ENCODE peak calls at places on chromosomes 2 and 18, in four cellular contexts. W is sigmoid colon, I is GM23338, G is breast epithelium. B is an unnamed sample.

GRCh38 chr18:61413388-61413787 is 80.2 kb downstream of the CDH20 start:
- DNase-seq in I (no peak), G (no peak), W (no peak), B (no peak)

GRCh38 chr2:26566081-26566375 is 75.1 kb downstream of the CIB4 start:
- DNase-seq in I (no peak), W (peak), G (no peak), B (no peak)

GRCh38 chr18:3451989-3452749 is 2.2 kb downstream of the TGIF1 start:
- DNase-seq in G (peak), I (peak), W (peak), B (no peak)

GRCh38 chr2:224909885-224910517 is 132.3 kb downstream of the DOCK10 start:
- DNase-seq in W (peak), I (peak), G (peak), B (no peak)

GRCh38 chr18:78875998-78876650 is 103.5 kb upstream of the SALL3 start:
- DNase-seq in I (no peak), G (no peak), W (no peak), B (no peak)

GRCh38 chr18:10304853-10305252 is 149.6 kb upstream of the APCDD1 start:
- DNase-seq in W (no peak), G (no peak), I (no peak), B (peak)

GRCh38 chr2:176391020-176391419 is 121.8 kb downstream of the MTX2 start:
- DNase-seq in G (no peak), I (no peak), W (no peak), B (no peak)

GRCh38 chr2:144004742-144005141 is 515.2 kb downstream of the ZEB2 start:
- DNase-seq in W (no peak), G (no peak), I (no peak), B (no peak)

GRCh38 chr18:74229005-74229404 is 62.8 kb downstream of the CYB5A start:
- DNase-seq in W (no peak), I (no peak), G (no peak), B (no peak)

GRCh38 chr2:60710707-60711106 is 45.4 kb upstream of the PAPOLG start:
- DNase-seq in I (no peak), G (no peak), W (peak), B (no peak)

GRCh38 chr2:188665727-188666304 is 308.4 kb upstream of the COL3A1 start:
- DNase-seq in W (no peak), G (no peak), I (no peak), B (no peak)

GRCh38 chr2:172409042-172409441 is 18.3 kb upstream of the ITGA6 start:
- DNase-seq in W (no peak), G (no peak), I (no peak), B (no peak)
- H3K27ac ChIP-seq in W (peak), G (peak), I (no peak), B (no peak)

DNA sequence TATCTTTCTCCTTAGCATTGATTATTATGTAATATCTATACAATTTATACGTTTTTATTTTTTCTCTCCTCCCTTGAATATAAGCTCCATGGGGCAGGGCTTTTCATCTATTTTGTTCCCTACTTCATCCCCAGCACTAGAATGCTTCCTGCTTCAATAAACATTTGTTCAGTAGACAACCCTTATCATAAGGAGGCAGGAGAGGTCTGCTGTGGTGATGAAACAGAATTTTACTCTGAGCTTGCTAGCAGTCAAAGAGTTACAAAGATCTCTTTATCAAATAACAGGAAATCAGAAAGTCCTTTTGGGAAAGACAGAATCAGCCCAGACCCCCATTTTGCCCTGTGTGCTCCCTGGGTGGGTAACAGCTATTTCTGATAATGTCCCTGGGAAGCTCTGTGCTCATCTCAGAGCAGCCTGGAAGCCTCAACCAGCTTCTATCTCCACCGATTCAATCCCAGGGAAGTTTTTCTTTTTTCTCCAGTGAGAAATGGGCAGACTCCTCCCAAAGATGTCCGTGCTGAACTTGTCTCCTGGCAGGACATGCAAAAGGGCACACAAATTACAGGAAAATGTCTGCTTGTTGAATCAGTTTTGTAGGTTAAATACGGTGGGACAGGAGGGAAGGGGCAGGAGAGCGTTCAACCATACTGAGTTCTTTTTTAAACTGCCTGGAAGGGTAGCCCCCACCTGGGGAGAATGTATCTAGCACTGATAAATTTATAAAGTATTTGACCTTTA is 84.7 kb upstream of the PKDCC start:
- DNase-seq in I (no peak), G (no peak), W (no peak), B (no peak)
- H3K4me3 ChIP-seq in I (no peak), G (no peak), W (no peak), B (peak)

DNA sequence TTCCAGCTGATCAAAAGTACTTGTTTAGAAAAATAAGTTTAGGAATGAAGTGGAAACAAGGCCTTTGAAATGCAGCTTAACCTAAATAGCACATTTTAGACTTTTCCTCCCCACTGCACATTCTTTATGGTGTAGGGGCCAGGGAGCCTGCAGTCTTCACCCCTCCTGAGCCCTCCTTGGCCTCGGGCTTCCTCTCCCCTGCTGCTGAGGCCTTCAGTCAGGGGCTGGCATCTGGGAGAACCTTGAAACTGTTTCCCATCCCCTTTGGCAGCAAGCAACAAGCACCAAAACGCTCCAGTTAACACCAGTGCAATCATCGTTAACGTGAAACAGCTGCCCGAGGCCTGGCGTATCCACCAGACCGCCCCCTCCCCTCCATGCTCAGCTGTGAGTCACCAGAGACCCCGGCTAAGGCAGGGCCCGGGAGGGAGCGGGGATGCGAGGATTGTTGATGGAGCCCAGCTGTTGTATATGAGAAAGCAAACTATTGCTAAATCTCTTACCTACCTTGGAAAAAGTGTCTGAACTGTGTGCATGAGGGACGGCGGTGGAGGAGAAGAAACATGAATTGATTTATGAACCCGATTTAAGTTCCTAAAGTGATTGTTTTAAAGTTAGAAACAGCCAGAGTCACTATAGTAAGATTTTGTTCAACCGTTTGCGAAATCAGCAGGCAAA is 5.3 kb downstream of the ZFP36L2 start:
- DNase-seq in I (peak), G (no peak), W (peak), B (no peak)
- TF ChIP-seq POLR2AphosphoS5 in I (peak), G (peak), W (peak), B (peak)

GRCh38 chr2:79159653-79160052 is at the start of gene REG3A:
- DNase-seq in G (no peak), W (no peak), I (no peak), B (no peak)
- H3K27ac ChIP-seq in G (no peak), W (no peak), I (no peak), B (no peak)

DNA sequence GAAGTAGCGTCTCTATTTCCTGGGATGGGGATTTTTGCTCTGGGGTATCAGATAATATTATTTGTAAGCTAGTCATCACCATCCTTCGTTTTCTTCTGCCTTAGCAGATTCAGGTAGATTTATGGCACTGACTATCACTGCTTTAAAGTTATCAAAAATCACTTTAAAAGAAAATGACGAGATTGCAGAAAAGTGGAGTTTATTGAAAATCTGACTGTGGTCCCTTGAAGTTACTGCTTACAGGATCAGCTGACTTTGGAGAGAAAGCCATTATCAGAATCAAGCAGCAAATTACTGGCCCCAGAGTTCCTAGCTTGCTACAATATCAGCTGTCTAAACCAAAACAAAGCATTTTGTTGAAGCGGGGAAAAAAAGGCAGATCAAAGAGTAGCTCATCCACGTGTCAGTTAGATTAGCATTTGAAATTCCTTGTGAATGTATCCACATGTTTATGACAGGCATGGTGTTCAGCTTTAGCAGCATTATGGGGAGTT is 18.5 kb downstream of the MBP start:
- DNase-seq in W (no peak), I (no peak), G (no peak), B (no peak)
- H3K4me3 ChIP-seq in W (no peak), I (no peak), G (no peak), B (no peak)

GRCh38 chr2:174634130-174635014 is 36.8 kb upstream of the WIPF1 start:
- DNase-seq in I (no peak), G (no peak), W (no peak), B (no peak)
- TF ChIP-seq POLR2AphosphoS5 in I (no peak), G (no peak), W (peak), B (no peak)

DNA sequence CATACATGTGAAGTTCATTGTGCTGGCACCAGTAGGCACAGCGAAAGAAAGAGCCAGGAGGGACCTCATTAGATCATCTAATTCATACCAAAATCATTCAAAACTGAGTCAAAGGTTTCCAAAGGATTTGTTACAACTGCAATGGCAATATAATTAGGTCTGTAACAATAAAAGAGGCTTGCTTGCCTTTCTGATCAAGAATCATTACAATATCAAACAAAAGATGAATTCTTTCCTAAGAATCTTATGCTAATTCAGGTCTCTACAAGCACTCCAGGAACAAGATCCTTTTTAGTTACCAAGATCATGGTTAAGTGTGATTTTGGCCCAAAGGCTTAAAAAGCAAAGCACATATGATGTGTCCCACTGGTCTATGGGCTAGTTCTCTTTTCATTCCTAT is 41.9 kb upstream of the ITPRID2 start:
- DNase-seq in I (peak), W (no peak), G (no peak), B (no peak)
- H3K27ac ChIP-seq in I (no peak), W (no peak), G (no peak), B (no peak)

GRCh38 chr2:110735366-110735765 is 3.0 kb downstream of the ACOXL start:
- DNase-seq in I (no peak), W (no peak), G (no peak), B (no peak)

GRCh38 chr2:110727923-110728322 is 4.5 kb upstream of the ACOXL start:
- DNase-seq in I (no peak), W (no peak), G (no peak), B (no peak)

GRCh38 chr2:110729106-110729505 is 3.3 kb upstream of the ACOXL start:
- DNase-seq in I (peak), W (no peak), G (no peak), B (no peak)

GRCh38 chr2:110731064-110731463 is 1.3 kb upstream of the ACOXL start:
- DNase-seq in I (no peak), W (no peak), G (no peak), B (no peak)

DNA sequence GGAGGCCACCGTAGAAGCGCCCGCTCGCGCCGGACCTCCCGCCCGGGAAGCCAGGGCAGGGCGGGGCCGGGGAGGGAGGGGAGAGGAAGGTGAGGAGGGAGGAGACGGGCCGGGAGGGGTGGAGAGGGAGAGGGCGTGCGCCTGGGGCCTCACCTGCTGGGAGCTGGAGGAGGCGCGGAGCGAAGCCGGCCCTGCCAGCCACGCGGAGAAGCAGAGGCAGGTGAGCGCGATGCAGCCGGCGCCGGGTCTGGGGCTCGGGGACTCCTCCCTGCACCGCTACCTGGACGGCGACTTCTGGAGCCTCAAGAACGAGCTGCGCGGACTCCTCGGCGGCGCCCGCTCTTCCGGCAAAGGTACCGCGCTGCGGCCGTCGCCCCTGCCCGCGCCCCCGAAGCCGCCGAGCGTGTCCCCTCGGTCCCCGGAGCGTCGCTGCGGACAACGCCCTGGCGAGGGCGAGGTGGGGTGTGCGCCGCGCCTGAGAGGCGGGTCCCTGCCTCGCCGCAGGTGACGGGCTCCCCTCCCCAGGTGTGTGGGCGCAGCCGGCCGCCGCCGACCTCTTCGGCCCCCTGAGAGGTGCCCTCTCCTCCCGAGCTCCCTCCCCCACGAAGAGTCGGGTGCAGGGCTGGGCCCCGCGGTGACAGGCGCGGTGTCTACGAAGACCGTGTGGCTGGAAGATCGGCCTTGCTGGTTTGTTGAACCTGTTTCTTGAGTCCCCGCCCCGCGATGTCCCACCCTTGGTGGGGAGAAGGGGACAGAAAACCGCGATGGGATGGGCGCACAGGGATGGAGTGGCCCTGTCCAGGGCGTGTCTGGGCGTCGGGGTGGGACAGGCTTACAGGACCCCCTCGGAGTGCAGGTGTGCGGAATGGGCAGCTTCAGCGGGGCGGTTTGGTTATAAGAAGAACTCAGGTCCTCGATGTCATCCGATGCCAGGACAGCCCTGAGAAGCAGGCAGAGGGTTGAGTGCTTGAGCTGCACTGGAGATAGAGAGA is at the start of gene ACOXL:
- DNase-seq in I (peak), W (no peak), G (no peak), B (no peak)
- H3K4me3 ChIP-seq in I (peak), W (no peak), G (peak), B (no peak)

DNA sequence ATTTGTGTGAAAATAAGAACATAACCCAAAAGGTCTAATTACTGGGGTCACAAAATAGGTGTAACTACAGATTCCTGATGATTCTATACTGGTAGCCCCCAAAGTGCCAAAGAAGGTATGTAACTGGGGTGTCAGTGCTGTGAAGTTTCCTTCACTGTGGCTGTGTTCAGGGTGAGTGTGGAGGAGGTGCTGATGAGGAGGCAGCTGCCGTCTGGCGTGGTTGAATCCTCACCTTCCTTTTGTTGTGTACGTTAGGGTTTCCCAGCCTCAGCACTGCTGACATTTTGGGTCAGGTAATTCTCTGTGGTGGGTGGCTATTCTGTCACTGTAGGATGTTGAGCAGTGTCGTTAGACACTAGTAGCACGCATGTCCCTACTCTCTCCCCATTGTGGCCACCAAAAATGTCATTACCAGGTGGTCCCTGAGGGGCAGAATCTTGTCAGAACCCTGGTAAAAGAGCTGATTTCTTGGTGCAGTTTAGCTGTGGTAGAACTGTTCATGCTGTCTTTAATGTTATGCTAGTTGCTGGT is 31.5 kb downstream of the ADNP2 start:
- DNase-seq in W (no peak), I (no peak), G (no peak), B (no peak)
- TF ChIP-seq POLR2AphosphoS5 in W (no peak), I (no peak), G (no peak), B (no peak)